ENCODE peak calls at places on chromosomes 5 and 9, in four cellular contexts. One of them, this sample, is unnamed.

GRCh38 chr9:880725-881124 is 39.2 kb downstream of the DMRT1 start:
- DNase-seq in HuH-7: no peak
- DNase-seq in activated naive CD8-positive, alpha-beta T cell treated with anti-CD3 and anti-CD28 coated beads, Interleukin-2, amount 50 U/mL, for 24 hours: peak; percentile 14
- DNase-seq in fibroblast of the aortic adventitia: no peak
- DNase-seq in this sample: no peak

GRCh38 chr9:133950206-133950915 is 41.8 kb downstream of the VAV2 start:
- DNase-seq in activated naive CD8-positive, alpha-beta T cell treated with anti-CD3 and anti-CD28 coated beads, Interleukin-2, amount 50 U/mL, for 24 hours: no peak
- DNase-seq in HuH-7: no peak
- DNase-seq in fibroblast of the aortic adventitia: no peak
- DNase-seq in this sample: no peak

GRCh38 chr5:134877159-134877558 is 3.0 kb downstream of the TXNDC15 start:
- DNase-seq in activated naive CD8-positive, alpha-beta T cell treated with anti-CD3 and anti-CD28 coated beads, Interleukin-2, amount 50 U/mL, for 24 hours: no peak
- DNase-seq in fibroblast of the aortic adventitia: no peak
- DNase-seq in HuH-7: no peak
- DNase-seq in this sample: no peak

GRCh38 chr9:93107151-93107824 is 11.3 kb downstream of the CARD19 start:
- DNase-seq in HuH-7: no peak
- DNase-seq in activated naive CD8-positive, alpha-beta T cell treated with anti-CD3 and anti-CD28 coated beads, Interleukin-2, amount 50 U/mL, for 24 hours: no peak
- DNase-seq in fibroblast of the aortic adventitia: no peak
- DNase-seq in this sample: no peak

GRCh38 chr9:136977223-136978072 is at the start of gene PTGDS:
- DNase-seq in fibroblast of the aortic adventitia: no peak
- DNase-seq in activated naive CD8-positive, alpha-beta T cell treated with anti-CD3 and anti-CD28 coated beads, Interleukin-2, amount 50 U/mL, for 24 hours: no peak
- DNase-seq in HuH-7: no peak
- DNase-seq in this sample: no peak

GRCh38 chr5:32760091-32760509 is 49.0 kb downstream of the NPR3 start:
- DNase-seq in HuH-7: no peak
- DNase-seq in activated naive CD8-positive, alpha-beta T cell treated with anti-CD3 and anti-CD28 coated beads, Interleukin-2, amount 50 U/mL, for 24 hours: no peak
- DNase-seq in fibroblast of the aortic adventitia: peak; percentile 91
- DNase-seq in this sample: peak; percentile 19

GRCh38 chr5:108143581-108143980 is 238.3 kb downstream of the FBXL17 start:
- DNase-seq in fibroblast of the aortic adventitia: peak; percentile 79
- DNase-seq in activated naive CD8-positive, alpha-beta T cell treated with anti-CD3 and anti-CD28 coated beads, Interleukin-2, amount 50 U/mL, for 24 hours: no peak
- DNase-seq in HuH-7: no peak
- DNase-seq in this sample: no peak

GRCh38 chr5:150672237-150672883 is 11.3 kb downstream of the MYOZ3 start:
- DNase-seq in HuH-7: peak; percentile 49
- DNase-seq in activated naive CD8-positive, alpha-beta T cell treated with anti-CD3 and anti-CD28 coated beads, Interleukin-2, amount 50 U/mL, for 24 hours: peak; percentile 24
- DNase-seq in fibroblast of the aortic adventitia: no peak
- DNase-seq in this sample: no peak

GRCh38 chr9:101399641-101399965 is 952 bp downstream of the ZNF189 start:
- DNase-seq in activated naive CD8-positive, alpha-beta T cell treated with anti-CD3 and anti-CD28 coated beads, Interleukin-2, amount 50 U/mL, for 24 hours: no peak
- DNase-seq in HuH-7: no peak
- DNase-seq in fibroblast of the aortic adventitia: no peak
- DNase-seq in this sample: no peak

GRCh38 chr9:87578625-87579024 is 81.0 kb downstream of the DAPK1 start:
- DNase-seq in fibroblast of the aortic adventitia: no peak
- DNase-seq in activated naive CD8-positive, alpha-beta T cell treated with anti-CD3 and anti-CD28 coated beads, Interleukin-2, amount 50 U/mL, for 24 hours: no peak
- DNase-seq in HuH-7: no peak
- DNase-seq in this sample: no peak

GRCh38 chr9:95171001-95171400 is 146.5 kb downstream of the FANCC start:
- DNase-seq in activated naive CD8-positive, alpha-beta T cell treated with anti-CD3 and anti-CD28 coated beads, Interleukin-2, amount 50 U/mL, for 24 hours: no peak
- DNase-seq in fibroblast of the aortic adventitia: peak; percentile 40
- DNase-seq in HuH-7: no peak
- DNase-seq in this sample: no peak

GRCh38 chr9:134653259-134654009 is 11.8 kb downstream of the COL5A1 start:
- DNase-seq in activated naive CD8-positive, alpha-beta T cell treated with anti-CD3 and anti-CD28 coated beads, Interleukin-2, amount 50 U/mL, for 24 hours: no peak
- DNase-seq in fibroblast of the aortic adventitia: no peak
- DNase-seq in HuH-7: no peak
- DNase-seq in this sample: no peak

GRCh38 chr5:5665225-5666075 is 243.0 kb downstream of the ICE1 start:
- DNase-seq in fibroblast of the aortic adventitia: no peak
- DNase-seq in HuH-7: no peak
- DNase-seq in activated naive CD8-positive, alpha-beta T cell treated with anti-CD3 and anti-CD28 coated beads, Interleukin-2, amount 50 U/mL, for 24 hours: no peak
- DNase-seq in this sample: peak; percentile 70

GRCh38 chr5:130912088-130912487 is 253.0 kb downstream of the HINT1 start:
- DNase-seq in HuH-7: no peak
- DNase-seq in activated naive CD8-positive, alpha-beta T cell treated with anti-CD3 and anti-CD28 coated beads, Interleukin-2, amount 50 U/mL, for 24 hours: no peak
- DNase-seq in fibroblast of the aortic adventitia: no peak
- DNase-seq in this sample: no peak

GRCh38 chr9:93582115-93582514 is 5.7 kb downstream of the PHF2 start:
- DNase-seq in activated naive CD8-positive, alpha-beta T cell treated with anti-CD3 and anti-CD28 coated beads, Interleukin-2, amount 50 U/mL, for 24 hours: no peak
- DNase-seq in fibroblast of the aortic adventitia: no peak
- DNase-seq in HuH-7: no peak
- DNase-seq in this sample: no peak

GRCh38 chr9:91770229-91770628 is 179.8 kb downstream of the ROR2 start:
- DNase-seq in HuH-7: no peak
- DNase-seq in activated naive CD8-positive, alpha-beta T cell treated with anti-CD3 and anti-CD28 coated beads, Interleukin-2, amount 50 U/mL, for 24 hours: no peak
- DNase-seq in fibroblast of the aortic adventitia: no peak
- DNase-seq in this sample: no peak

GRCh38 chr9:76292246-76292645 is 102.0 kb downstream of the RFK start:
- DNase-seq in activated naive CD8-positive, alpha-beta T cell treated with anti-CD3 and anti-CD28 coated beads, Interleukin-2, amount 50 U/mL, for 24 hours: no peak
- DNase-seq in fibroblast of the aortic adventitia: peak; percentile 16
- DNase-seq in HuH-7: no peak
- DNase-seq in this sample: no peak

GRCh38 chr9:128999581-129000206 is 28.4 kb downstream of the SH3GLB2 start:
- DNase-seq in activated naive CD8-positive, alpha-beta T cell treated with anti-CD3 and anti-CD28 coated beads, Interleukin-2, amount 50 U/mL, for 24 hours: no peak
- DNase-seq in HuH-7: no peak
- DNase-seq in fibroblast of the aortic adventitia: no peak
- DNase-seq in this sample: no peak

GRCh38 chr5:142872795-142873194 is 102.6 kb downstream of the ARHGAP26 start:
- DNase-seq in activated naive CD8-positive, alpha-beta T cell treated with anti-CD3 and anti-CD28 coated beads, Interleukin-2, amount 50 U/mL, for 24 hours: no peak
- DNase-seq in fibroblast of the aortic adventitia: peak; percentile 46
- DNase-seq in HuH-7: no peak
- DNase-seq in this sample: peak; percentile 86

GRCh38 chr9:3830296-3830695 is 304.5 kb upstream of the RFX3 start:
- DNase-seq in fibroblast of the aortic adventitia: no peak
- DNase-seq in activated naive CD8-positive, alpha-beta T cell treated with anti-CD3 and anti-CD28 coated beads, Interleukin-2, amount 50 U/mL, for 24 hours: no peak
- DNase-seq in HuH-7: no peak
- DNase-seq in this sample: no peak

GRCh38 chr9:130445268-130445983 is 665 bp downstream of the ASS1 start:
- DNase-seq in activated naive CD8-positive, alpha-beta T cell treated with anti-CD3 and anti-CD28 coated beads, Interleukin-2, amount 50 U/mL, for 24 hours: no peak
- DNase-seq in HuH-7: peak; percentile 93
- DNase-seq in fibroblast of the aortic adventitia: peak; percentile 71
- DNase-seq in this sample: peak; percentile 65